ENCODE peak calls at places on chromosomes 7 and 10, in six cellular contexts. U is WTC11; W is activated T-helper 1 cell treated with anti-CD3 and anti-CD28 coated beads, Interleukin-2, amount 50 U/mL, for 16 hours; N is stimulated activated CD4-positive, alpha-beta T cell treated with anti-CD3 and anti-CD28 coated beads, Interleukin-4, amount 100 ng/mL, for 1 hour; T is posterior vena cava; Q is A172. G is an unnamed sample.

GRCh38 chr10:100882681-100883321 is 30.0 kb upstream of the SLF2 start:
- DNase-seq in Q (no peak), T (no peak), N (no peak), W (no peak), U (no peak), G (peak)

GRCh38 chr7:142436601-142437000 is 178.7 kb upstream of the PRSS58 start:
- DNase-seq in U (no peak), W (no peak), T (no peak), Q (no peak), N (no peak), G (no peak)

GRCh38 chr10:131213651-131214505 is 97.6 kb downstream of the TCERG1L start:
- DNase-seq in Q (no peak), W (no peak), T (peak), U (no peak), N (no peak), G (peak)

GRCh38 chr10:76192151-76192550 is 760.7 kb downstream of the LRMDA start:
- DNase-seq in T (no peak), Q (no peak), W (no peak), N (no peak), U (no peak), G (no peak)

GRCh38 chr10:12622016-12622415 is 272.7 kb downstream of the CAMK1D start:
- DNase-seq in W (no peak), Q (no peak), U (no peak), N (no peak), T (no peak), G (no peak)

GRCh38 chr10:120336910-120337540 is 120.0 kb upstream of the PLPP4 start:
- DNase-seq in U (peak), T (no peak), Q (peak), W (peak), N (peak), G (peak)

GRCh38 chr7:132112632-132113031 is 463.6 kb downstream of the PLXNA4 start:
- DNase-seq in U (no peak), N (no peak), W (no peak), Q (no peak), T (no peak), G (no peak)

GRCh38 chr7:923108-924041 is 31.1 kb downstream of the ADAP1 start:
- DNase-seq in Q (peak), T (peak), N (peak), U (peak), W (peak), G (peak)

GRCh38 chr7:50068026-50068425 is 25.0 kb downstream of the ZPBP start:
- DNase-seq in U (no peak), N (no peak), Q (peak), W (no peak), T (no peak), G (no peak)

GRCh38 chr10:14186245-14186644 is 144.5 kb downstream of the FRMD4A start:
- DNase-seq in N (no peak), T (no peak), Q (peak), U (no peak), W (no peak), G (no peak)

GRCh38 chr10:88880287-88881094 is 446 bp downstream of the STAMBPL1 start:
- DNase-seq in T (peak), U (peak), Q (peak), W (peak), N (peak), G (peak)

GRCh38 chr7:5423844-5424688 is 432 bp upstream of the TNRC18 start:
- DNase-seq in N (no peak), W (no peak), U (peak), T (peak), Q (peak), G (peak)

GRCh38 chr7:149620961-149621360 is 123.4 kb upstream of the ZNF746 start:
- DNase-seq in Q (no peak), N (peak), T (no peak), U (no peak), W (peak), G (peak)

GRCh38 chr7:133735222-133735621 is 391.9 kb upstream of the LRGUK start:
- DNase-seq in U (no peak), T (no peak), W (no peak), Q (no peak), N (no peak), G (no peak)

GRCh38 chr10:124318811-124319210 is 99.9 kb downstream of the OAT start:
- DNase-seq in W (no peak), N (no peak), T (peak), Q (no peak), U (no peak), G (no peak)

GRCh38 chr7:44269943-44270493 is 55.4 kb downstream of the CAMK2B start:
- DNase-seq in N (no peak), W (no peak), U (no peak), Q (no peak), T (no peak), G (no peak)

G was measured in activated effector memory CD4-positive, alpha-beta T cell treated with anti-CD3 and anti-CD28 coated beads, Interleukin-2, amount 50 U/mL, for 16 hours.